ENCODE peak calls at places on chromosomes 12 and 14, in eight cellular contexts. One of them, this sample, is unnamed.

GRCh38 chr14:51564460-51564859 is 87.2 kb upstream of the FRMD6 start:
- DNase-seq in effector CD4-positive, alpha-beta T cell: no peak
- DNase-seq in activated naive CD4-positive, alpha-beta T cell treated with anti-CD3 and anti-CD28 coated beads for 36 hours: no peak
- DNase-seq in lung microvascular endothelial cell: no peak
- DNase-seq in SW480: no peak
- DNase-seq in CD8-positive, alpha-beta T cell: no peak
- DNase-seq in hepatic stellate cell: no peak
- DNase-seq in A549: no peak
- DNase-seq in this sample: no peak

GRCh38 chr14:99546230-99546879 is 57.7 kb downstream of the CCDC85C start:
- DNase-seq in CD8-positive, alpha-beta T cell: no peak
- DNase-seq in activated naive CD4-positive, alpha-beta T cell treated with anti-CD3 and anti-CD28 coated beads for 36 hours: no peak
- DNase-seq in A549: no peak
- DNase-seq in SW480: no peak
- DNase-seq in effector CD4-positive, alpha-beta T cell: no peak
- DNase-seq in lung microvascular endothelial cell: no peak
- DNase-seq in hepatic stellate cell: no peak
- DNase-seq in this sample: no peak

GRCh38 chr14:51548187-51548586 is 103.5 kb upstream of the FRMD6 start:
- DNase-seq in lung microvascular endothelial cell: no peak
- DNase-seq in activated naive CD4-positive, alpha-beta T cell treated with anti-CD3 and anti-CD28 coated beads for 36 hours: no peak
- DNase-seq in SW480: no peak
- DNase-seq in effector CD4-positive, alpha-beta T cell: no peak
- DNase-seq in CD8-positive, alpha-beta T cell: no peak
- DNase-seq in hepatic stellate cell: no peak
- DNase-seq in A549: no peak
- DNase-seq in this sample: no peak

GRCh38 chr12:6372403-6373003 is 2.9 kb downstream of the SCNN1A start:
- DNase-seq in activated naive CD4-positive, alpha-beta T cell treated with anti-CD3 and anti-CD28 coated beads for 36 hours: peak; percentile 59
- DNase-seq in CD8-positive, alpha-beta T cell: no peak
- DNase-seq in lung microvascular endothelial cell: peak; percentile 18
- DNase-seq in A549: peak; percentile 81
- DNase-seq in SW480: peak; percentile 99
- DNase-seq in hepatic stellate cell: peak; percentile 93
- DNase-seq in effector CD4-positive, alpha-beta T cell: no peak
- DNase-seq in this sample: no peak

GRCh38 chr14:71320734-71321555 is 413.7 kb downstream of the PCNX1 start:
- DNase-seq in activated naive CD4-positive, alpha-beta T cell treated with anti-CD3 and anti-CD28 coated beads for 36 hours: peak; percentile 54
- DNase-seq in A549: peak; percentile 46
- DNase-seq in lung microvascular endothelial cell: peak; percentile 73
- DNase-seq in effector CD4-positive, alpha-beta T cell: peak; percentile 44
- DNase-seq in SW480: peak; percentile 71
- DNase-seq in CD8-positive, alpha-beta T cell: peak; percentile 59
- DNase-seq in hepatic stellate cell: peak; percentile 69
- DNase-seq in this sample: peak; percentile 86

GRCh38 chr14:51507556-51508511 is 143.9 kb upstream of the FRMD6 start:
- DNase-seq in CD8-positive, alpha-beta T cell: no peak
- DNase-seq in SW480: no peak
- DNase-seq in effector CD4-positive, alpha-beta T cell: no peak
- DNase-seq in A549: no peak
- DNase-seq in activated naive CD4-positive, alpha-beta T cell treated with anti-CD3 and anti-CD28 coated beads for 36 hours: no peak
- DNase-seq in lung microvascular endothelial cell: peak; percentile 32
- DNase-seq in hepatic stellate cell: no peak
- DNase-seq in this sample: no peak

GRCh38 chr12:11795910-11796459 is 146.5 kb downstream of the ETV6 start:
- DNase-seq in SW480: peak; percentile 76
- DNase-seq in effector CD4-positive, alpha-beta T cell: no peak
- DNase-seq in activated naive CD4-positive, alpha-beta T cell treated with anti-CD3 and anti-CD28 coated beads for 36 hours: no peak
- DNase-seq in hepatic stellate cell: no peak
- DNase-seq in CD8-positive, alpha-beta T cell: no peak
- DNase-seq in A549: no peak
- DNase-seq in lung microvascular endothelial cell: peak; percentile 76
- DNase-seq in this sample: no peak

GRCh38 chr14:32933943-32934890 is 4.5 kb upstream of the NPAS3 start:
- DNase-seq in SW480: no peak
- DNase-seq in activated naive CD4-positive, alpha-beta T cell treated with anti-CD3 and anti-CD28 coated beads for 36 hours: no peak
- DNase-seq in lung microvascular endothelial cell: peak; percentile 39
- DNase-seq in hepatic stellate cell: no peak
- DNase-seq in CD8-positive, alpha-beta T cell: no peak
- DNase-seq in A549: no peak
- DNase-seq in effector CD4-positive, alpha-beta T cell: no peak
- DNase-seq in this sample: no peak

GRCh38 chr14:105139212-105139825 is 29.3 kb downstream of the JAG2 start:
- DNase-seq in SW480: no peak
- DNase-seq in activated naive CD4-positive, alpha-beta T cell treated with anti-CD3 and anti-CD28 coated beads for 36 hours: no peak
- DNase-seq in lung microvascular endothelial cell: no peak
- DNase-seq in effector CD4-positive, alpha-beta T cell: no peak
- DNase-seq in A549: no peak
- DNase-seq in CD8-positive, alpha-beta T cell: no peak
- DNase-seq in hepatic stellate cell: no peak
- DNase-seq in this sample: no peak

GRCh38 chr12:80622271-80622670 is 85.2 kb upstream of the MYF6 start:
- DNase-seq in activated naive CD4-positive, alpha-beta T cell treated with anti-CD3 and anti-CD28 coated beads for 36 hours: no peak
- DNase-seq in effector CD4-positive, alpha-beta T cell: no peak
- DNase-seq in CD8-positive, alpha-beta T cell: no peak
- DNase-seq in hepatic stellate cell: no peak
- DNase-seq in A549: no peak
- DNase-seq in lung microvascular endothelial cell: peak; percentile 4
- DNase-seq in SW480: no peak
- DNase-seq in this sample: no peak

GRCh38 chr12:953776-954175 is 4.3 kb upstream of the RAD52 start:
- DNase-seq in hepatic stellate cell: peak; percentile 15
- DNase-seq in effector CD4-positive, alpha-beta T cell: no peak
- DNase-seq in lung microvascular endothelial cell: peak; percentile 34
- DNase-seq in A549: no peak
- DNase-seq in CD8-positive, alpha-beta T cell: no peak
- DNase-seq in SW480: no peak
- DNase-seq in activated naive CD4-positive, alpha-beta T cell treated with anti-CD3 and anti-CD28 coated beads for 36 hours: no peak
- DNase-seq in this sample: no peak

GRCh38 chr12:126663304-126664094 is 1598.3 kb downstream of the AACS start:
- DNase-seq in effector CD4-positive, alpha-beta T cell: no peak
- DNase-seq in lung microvascular endothelial cell: peak; percentile 54
- DNase-seq in CD8-positive, alpha-beta T cell: no peak
- DNase-seq in A549: peak; percentile 8
- DNase-seq in SW480: peak; percentile 11
- DNase-seq in hepatic stellate cell: no peak
- DNase-seq in activated naive CD4-positive, alpha-beta T cell treated with anti-CD3 and anti-CD28 coated beads for 36 hours: peak; percentile 38
- DNase-seq in this sample: no peak

GRCh38 chr12:69000540-69001243 is 67.7 kb upstream of the CPM start:
- DNase-seq in activated naive CD4-positive, alpha-beta T cell treated with anti-CD3 and anti-CD28 coated beads for 36 hours: no peak
- DNase-seq in effector CD4-positive, alpha-beta T cell: no peak
- DNase-seq in lung microvascular endothelial cell: no peak
- DNase-seq in CD8-positive, alpha-beta T cell: no peak
- DNase-seq in hepatic stellate cell: peak; percentile 22
- DNase-seq in SW480: no peak
- DNase-seq in A549: no peak
- DNase-seq in this sample: no peak

GRCh38 chr12:388547-389137 is 478 bp downstream of the KDM5A start:
- DNase-seq in SW480: peak; percentile 35
- DNase-seq in CD8-positive, alpha-beta T cell: peak; percentile 54
- DNase-seq in hepatic stellate cell: peak; percentile 22
- DNase-seq in lung microvascular endothelial cell: peak; percentile 41
- DNase-seq in activated naive CD4-positive, alpha-beta T cell treated with anti-CD3 and anti-CD28 coated beads for 36 hours: peak; percentile 62
- DNase-seq in effector CD4-positive, alpha-beta T cell: peak; percentile 45
- DNase-seq in A549: peak; percentile 33
- DNase-seq in this sample: no peak

GRCh38 chr12:104805186-104805585 is 152.9 kb downstream of the SLC41A2 start:
- DNase-seq in A549: no peak
- DNase-seq in hepatic stellate cell: peak; percentile 33
- DNase-seq in lung microvascular endothelial cell: no peak
- DNase-seq in CD8-positive, alpha-beta T cell: no peak
- DNase-seq in activated naive CD4-positive, alpha-beta T cell treated with anti-CD3 and anti-CD28 coated beads for 36 hours: no peak
- DNase-seq in effector CD4-positive, alpha-beta T cell: no peak
- DNase-seq in SW480: no peak
- DNase-seq in this sample: no peak

GRCh38 chr14:61285364-61285763 is 4.2 kb upstream of the TMEM30B start:
- DNase-seq in effector CD4-positive, alpha-beta T cell: no peak
- DNase-seq in hepatic stellate cell: no peak
- DNase-seq in lung microvascular endothelial cell: no peak
- DNase-seq in CD8-positive, alpha-beta T cell: no peak
- DNase-seq in activated naive CD4-positive, alpha-beta T cell treated with anti-CD3 and anti-CD28 coated beads for 36 hours: no peak
- DNase-seq in A549: peak; percentile 25
- DNase-seq in SW480: no peak
- DNase-seq in this sample: no peak

GRCh38 chr12:26156201-26156871 is 31.5 kb upstream of the BHLHE41 start:
- DNase-seq in lung microvascular endothelial cell: peak; percentile 28
- DNase-seq in hepatic stellate cell: no peak
- DNase-seq in SW480: peak; percentile 57
- DNase-seq in CD8-positive, alpha-beta T cell: no peak
- DNase-seq in effector CD4-positive, alpha-beta T cell: no peak
- DNase-seq in activated naive CD4-positive, alpha-beta T cell treated with anti-CD3 and anti-CD28 coated beads for 36 hours: no peak
- DNase-seq in A549: no peak
- DNase-seq in this sample: no peak

GRCh38 chr12:3594966-3595365 is 104.0 kb downstream of the PRMT8 start:
- DNase-seq in lung microvascular endothelial cell: no peak
- DNase-seq in A549: no peak
- DNase-seq in SW480: no peak
- DNase-seq in effector CD4-positive, alpha-beta T cell: no peak
- DNase-seq in hepatic stellate cell: no peak
- DNase-seq in activated naive CD4-positive, alpha-beta T cell treated with anti-CD3 and anti-CD28 coated beads for 36 hours: no peak
- DNase-seq in CD8-positive, alpha-beta T cell: no peak
- DNase-seq in this sample: no peak